ENCODE peak calls at places on chromosomes 6 and 20, in four cellular contexts. I is K562, C is HepG2, O is GM12878. B is an unnamed sample.

GRCh38 chr20:32191873-32192272 is 15.7 kb downstream of the PLAGL2 start:
- DNase-seq in I (no peak), C (no peak), O (no peak), B (no peak)

GRCh38 chr6:92779758-92780157 is 639.6 kb downstream of the EPHA7 start:
- DNase-seq in I (no peak), C (no peak), O (no peak), B (no peak)

GRCh38 chr6:135280375-135281136 is 99.4 kb downstream of the MYB start:
- DNase-seq in I (no peak), C (no peak), O (no peak), B (no peak)

GRCh38 chr20:31602779-31603441 is 2.2 kb upstream of the ID1 start:
- DNase-seq in I (no peak), C (peak), O (peak), B (no peak)

GRCh38 chr6:317452-318144 is 25.3 kb downstream of the DUSP22 start:
- DNase-seq in I (no peak), C (no peak), O (peak), B (no peak)

GRCh38 chr20:47379433-47380150 is 23.1 kb upstream of the ZMYND8 start:
- DNase-seq in I (peak), C (no peak), O (no peak), B (no peak)

GRCh38 chr20:39623584-39624234 is 661.6 kb downstream of the DHX35 start:
- DNase-seq in I (no peak), C (no peak), O (no peak), B (no peak)

GRCh38 chr6:147203311-147204059 is 732 bp upstream of the STXBP5 start:
- DNase-seq in I (peak), C (peak), O (peak), B (peak)

GRCh38 chr6:14739830-14740229 is 506.0 kb upstream of the JARID2 start:
- DNase-seq in I (no peak), C (no peak), O (no peak), B (no peak)

GRCh38 chr20:6767536-6768227 is at the start of gene BMP2:
- DNase-seq in I (peak), C (no peak), O (no peak), B (peak)

GRCh38 chr6:69985180-69985579 is 118.8 kb downstream of the COL19A1 start:
- DNase-seq in I (no peak), C (no peak), O (no peak), B (no peak)

GRCh38 chr6:127514396-127515227 is 4.5 kb downstream of the MTCL3 start:
- DNase-seq in I (no peak), C (no peak), O (no peak), B (peak)

GRCh38 chr6:159116343-159116742 is 52.9 kb upstream of the FNDC1 start:
- DNase-seq in I (no peak), C (no peak), O (no peak), B (no peak)

GRCh38 chr20:47144463-47144862 is 212.0 kb downstream of the ZMYND8 start:
- DNase-seq in I (no peak), C (no peak), O (no peak), B (no peak)

GRCh38 chr20:46013826-46014516 is 5.3 kb downstream of the MMP9 start:
- DNase-seq in I (peak), C (peak), O (no peak), B (peak)

DNA sequence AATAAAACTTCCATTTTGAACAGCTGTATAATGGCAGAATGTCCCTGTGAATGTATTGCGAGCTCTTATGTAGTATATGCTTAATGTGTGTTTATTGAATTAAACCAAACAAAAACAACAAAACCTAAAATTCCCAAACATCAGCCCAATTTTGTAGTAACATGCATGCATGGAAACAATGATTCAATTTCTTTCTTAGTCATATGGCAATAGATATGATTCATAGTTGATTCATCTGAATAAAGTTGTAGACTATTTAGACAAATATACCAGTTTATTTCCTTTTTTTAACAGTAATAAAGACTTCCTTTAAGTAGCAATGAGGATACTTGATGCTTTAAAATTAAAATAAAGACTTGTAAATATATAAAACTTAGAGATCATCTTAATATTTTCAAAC is 670.6 kb downstream of the CD109 start:
- DNase-seq in I (no peak), C (no peak), O (no peak), B (no peak)
- TF ChIP-seq CREM in I (no peak), C (no peak), O (no peak), B (no peak)

GRCh38 chr20:43040427-43040826 is 149.3 kb downstream of the PTPRT start:
- DNase-seq in I (peak), C (peak), O (no peak), B (peak)
- TF ChIP-seq CBFB in I (no peak), C (no peak), O (no peak), B (no peak)

GRCh38 chr6:130001229-130001554 is 17.2 kb upstream of the L3MBTL3 start:
- DNase-seq in I (no peak), C (no peak), O (no peak), B (no peak)

GRCh38 chr6:130000526-130001228 is 17.7 kb upstream of the L3MBTL3 start:
- DNase-seq in I (no peak), C (no peak), O (no peak), B (no peak)
- TF ChIP-seq CREM in I (no peak), C (no peak), O (no peak), B (no peak)

GRCh38 chr6:156021746-156022396 is 566.2 kb upstream of the NOX3 start:
- DNase-seq in I (no peak), C (no peak), O (no peak), B (no peak)

GRCh38 chr6:156016186-156016976 is 560.7 kb upstream of the NOX3 start:
- DNase-seq in I (no peak), C (no peak), O (no peak), B (no peak)

GRCh38 chr6:156013155-156013554 is 557.5 kb upstream of the NOX3 start:
- DNase-seq in I (no peak), C (no peak), O (no peak), B (no peak)

GRCh38 chr6:156017838-156018237 is 562.2 kb upstream of the NOX3 start:
- DNase-seq in I (no peak), C (no peak), O (no peak), B (no peak)
- TF ChIP-seq CBFB in I (no peak), C (no peak), O (no peak), B (no peak)

GRCh38 chr6:125951323-125951722 is 5.2 kb upstream of the HINT3 start:
- DNase-seq in I (no peak), C (peak), O (no peak), B (no peak)

GRCh38 chr6:125954735-125955410 is 1.7 kb upstream of the HINT3 start:
- DNase-seq in I (no peak), C (no peak), O (no peak), B (no peak)

GRCh38 chr6:125950293-125950692 is 6.3 kb upstream of the HINT3 start:
- DNase-seq in I (peak), C (no peak), O (no peak), B (peak)

GRCh38 chr6:125953502-125953875 is 3.1 kb upstream of the HINT3 start:
- DNase-seq in I (no peak), C (peak), O (no peak), B (peak)

DNA sequence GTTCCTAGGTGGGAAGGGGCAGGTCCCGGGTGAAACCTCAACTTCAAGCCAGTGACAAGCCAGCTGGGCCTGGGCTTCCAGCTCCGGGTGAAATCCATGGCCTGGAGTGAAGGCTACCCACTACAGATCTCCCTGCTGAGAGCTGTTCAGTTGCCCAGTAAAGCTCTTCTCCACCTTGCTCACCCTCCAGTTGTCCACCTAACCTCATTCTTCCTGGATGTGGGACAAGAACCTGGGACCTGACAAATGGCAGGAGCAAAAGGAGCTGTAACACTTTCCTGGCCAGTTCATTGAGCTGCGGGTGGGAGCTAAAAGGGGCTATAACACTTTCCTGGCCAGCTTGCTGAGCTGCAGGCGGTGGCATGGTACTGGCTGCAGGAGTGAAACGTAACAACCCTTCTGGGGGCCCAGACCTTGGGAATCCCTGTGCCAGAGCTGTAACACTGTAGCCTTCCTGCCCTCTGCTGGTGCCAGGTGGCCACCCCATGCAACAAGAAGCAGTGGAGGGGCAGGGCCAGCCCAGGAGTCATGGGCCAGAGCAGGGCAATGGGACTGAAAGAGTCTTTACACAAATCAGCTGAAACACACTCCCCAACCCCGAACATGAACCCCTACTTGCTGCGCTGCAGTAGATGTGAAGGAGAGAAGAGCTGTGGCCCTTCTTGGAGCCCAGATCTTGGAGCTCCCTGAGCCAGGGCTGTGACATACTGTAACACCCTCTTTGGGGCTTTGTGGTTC is 3.6 kb upstream of the HINT3 start:
- DNase-seq in I (no peak), C (peak), O (no peak), B (peak)
- TF ChIP-seq CREM in I (no peak), C (no peak), O (no peak), B (no peak)

B was measured in WTC11.